ENCODE peak calls at places on chromosome 14, in five cellular contexts. One of them, this sample, is unnamed.

GRCh38 chr14:81211844-81212243 is 8.9 kb downstream of the GTF2A1 start:
- DNase-seq in mesenchymal stem cell: peak
- DNase-seq in H9: no peak
- DNase-seq in neuronal stem cell: no peak
- DNase-seq in trophoblast cell: peak
- DNase-seq in this sample: no peak

GRCh38 chr14:79516009-79516408 is 695.3 kb downstream of the DIO2 start:
- DNase-seq in mesenchymal stem cell: no peak
- DNase-seq in H9: peak
- DNase-seq in neuronal stem cell: peak
- DNase-seq in trophoblast cell: no peak
- DNase-seq in this sample: no peak

GRCh38 chr14:74552623-74553022 is 59.1 kb downstream of the ISCA2 start:
- DNase-seq in mesenchymal stem cell: no peak
- DNase-seq in H9: no peak
- DNase-seq in neuronal stem cell: no peak
- DNase-seq in trophoblast cell: no peak
- DNase-seq in this sample: no peak

GRCh38 chr14:106204063-106204462 is 677.7 kb downstream of the TMEM121 start:
- DNase-seq in mesenchymal stem cell: no peak
- DNase-seq in H9: no peak
- DNase-seq in neuronal stem cell: no peak
- DNase-seq in trophoblast cell: no peak
- DNase-seq in this sample: no peak

GRCh38 chr14:95235767-95236166 is 78.4 kb upstream of the DICER1 start:
- DNase-seq in mesenchymal stem cell: no peak
- DNase-seq in H9: no peak
- DNase-seq in neuronal stem cell: no peak
- DNase-seq in trophoblast cell: no peak
- DNase-seq in this sample: no peak

GRCh38 chr14:85529803-85530574 is at the start of gene FLRT2:
- DNase-seq in mesenchymal stem cell: peak
- DNase-seq in H9: peak
- DNase-seq in neuronal stem cell: peak
- DNase-seq in trophoblast cell: no peak
- DNase-seq in this sample: no peak

GRCh38 chr14:35408026-35408425 is 3.5 kb upstream of the NFKBIA start:
- DNase-seq in mesenchymal stem cell: no peak
- DNase-seq in H9: no peak
- DNase-seq in neuronal stem cell: no peak
- DNase-seq in trophoblast cell: no peak
- DNase-seq in this sample: no peak

GRCh38 chr14:32230181-32230580 is 27.1 kb upstream of the RNU6-8 start:
- DNase-seq in mesenchymal stem cell: peak
- DNase-seq in H9: no peak
- DNase-seq in neuronal stem cell: no peak
- DNase-seq in trophoblast cell: peak
- DNase-seq in this sample: no peak

GRCh38 chr14:96929969-96930368 is 132.8 kb downstream of the VRK1 start:
- DNase-seq in mesenchymal stem cell: no peak
- DNase-seq in H9: no peak
- DNase-seq in neuronal stem cell: no peak
- DNase-seq in trophoblast cell: no peak
- DNase-seq in this sample: no peak

GRCh38 chr14:82190812-82191211 is 657.2 kb upstream of the SEL1L start:
- DNase-seq in mesenchymal stem cell: no peak
- DNase-seq in H9: no peak
- DNase-seq in neuronal stem cell: no peak
- DNase-seq in trophoblast cell: no peak
- DNase-seq in this sample: no peak

GRCh38 chr14:90999299-90999698 is 61.1 kb downstream of the RPS6KA5 start:
- DNase-seq in mesenchymal stem cell: no peak
- DNase-seq in H9: no peak
- DNase-seq in neuronal stem cell: no peak
- DNase-seq in trophoblast cell: no peak
- DNase-seq in this sample: no peak

GRCh38 chr14:49995162-49995561 is 102.3 kb downstream of the ARF6 start:
- DNase-seq in mesenchymal stem cell: no peak
- DNase-seq in H9: no peak
- DNase-seq in neuronal stem cell: no peak
- DNase-seq in trophoblast cell: peak
- DNase-seq in this sample: no peak

GRCh38 chr14:103186241-103186835 is 63.1 kb downstream of the TNFAIP2 start:
- DNase-seq in mesenchymal stem cell: no peak
- DNase-seq in H9: no peak
- DNase-seq in neuronal stem cell: no peak
- DNase-seq in trophoblast cell: peak
- DNase-seq in this sample: no peak

GRCh38 chr14:49641697-49642129 is 6.7 kb upstream of the DNAAF2 start:
- DNase-seq in mesenchymal stem cell: peak
- DNase-seq in H9: no peak
- DNase-seq in neuronal stem cell: no peak
- DNase-seq in trophoblast cell: no peak
- DNase-seq in this sample: no peak

GRCh38 chr14:104210548-104211195 is 72.3 kb downstream of the KIF26A start:
- DNase-seq in mesenchymal stem cell: no peak
- DNase-seq in H9: no peak
- DNase-seq in neuronal stem cell: no peak
- DNase-seq in trophoblast cell: no peak
- DNase-seq in this sample: no peak

GRCh38 chr14:62711351-62712023 is 333.8 kb downstream of the KCNH5 start:
- DNase-seq in mesenchymal stem cell: no peak
- DNase-seq in H9: no peak
- DNase-seq in neuronal stem cell: no peak
- DNase-seq in trophoblast cell: no peak
- DNase-seq in this sample: no peak

GRCh38 chr14:92780444-92780843 is 13.7 kb upstream of the GOLGA5 start:
- DNase-seq in mesenchymal stem cell: no peak
- DNase-seq in H9: no peak
- DNase-seq in neuronal stem cell: no peak
- DNase-seq in trophoblast cell: no peak
- DNase-seq in this sample: no peak

GRCh38 chr14:38646391-38646790 is 390.5 kb upstream of the CLEC14A start:
- DNase-seq in mesenchymal stem cell: no peak
- DNase-seq in H9: no peak
- DNase-seq in neuronal stem cell: no peak
- DNase-seq in trophoblast cell: no peak
- DNase-seq in this sample: no peak

GRCh38 chr14:39175445-39176262 is 600 bp downstream of the PNN start:
- DNase-seq in mesenchymal stem cell: no peak
- DNase-seq in H9: peak
- DNase-seq in neuronal stem cell: no peak
- DNase-seq in trophoblast cell: peak
- DNase-seq in this sample: no peak

GRCh38 chr14:105093426-105094192 is 28.4 kb upstream of the GPR132 start:
- DNase-seq in mesenchymal stem cell: peak
- DNase-seq in H9: peak
- DNase-seq in neuronal stem cell: peak
- DNase-seq in trophoblast cell: peak
- DNase-seq in this sample: peak

GRCh38 chr14:60616326-60617044 is 32.8 kb downstream of the SIX1 start:
- DNase-seq in mesenchymal stem cell: no peak
- DNase-seq in H9: no peak
- DNase-seq in neuronal stem cell: no peak
- DNase-seq in trophoblast cell: no peak
- DNase-seq in this sample: no peak

GRCh38 chr14:61107148-61107641 is 126.2 kb downstream of the SLC38A6 start:
- DNase-seq in mesenchymal stem cell: no peak
- DNase-seq in H9: no peak
- DNase-seq in neuronal stem cell: no peak
- DNase-seq in trophoblast cell: no peak
- DNase-seq in this sample: no peak

GRCh38 chr14:75222208-75222701 is 45.8 kb upstream of the TMED10 start:
- DNase-seq in mesenchymal stem cell: peak
- DNase-seq in H9: peak
- DNase-seq in neuronal stem cell: no peak
- DNase-seq in trophoblast cell: peak
- DNase-seq in this sample: no peak

GRCh38 chr14:50082784-50083466 is 33.4 kb downstream of the VCPKMT start:
- DNase-seq in mesenchymal stem cell: peak
- DNase-seq in H9: no peak
- DNase-seq in neuronal stem cell: no peak
- DNase-seq in trophoblast cell: no peak
- DNase-seq in this sample: no peak

GRCh38 chr14:94654071-94654974 is 42.1 kb downstream of the SERPINA3 start:
- DNase-seq in mesenchymal stem cell: no peak
- DNase-seq in H9: no peak
- DNase-seq in neuronal stem cell: no peak
- DNase-seq in trophoblast cell: no peak
- DNase-seq in this sample: no peak

GRCh38 chr14:88422919-88423318 is 37.5 kb downstream of the SPATA7 start:
- DNase-seq in mesenchymal stem cell: peak
- DNase-seq in H9: no peak
- DNase-seq in neuronal stem cell: no peak
- DNase-seq in trophoblast cell: no peak
- DNase-seq in this sample: no peak

GRCh38 chr14:73712071-73712506 is 2.1 kb downstream of the PNMA1 start:
- DNase-seq in mesenchymal stem cell: peak
- DNase-seq in H9: no peak
- DNase-seq in neuronal stem cell: no peak
- DNase-seq in trophoblast cell: no peak
- DNase-seq in this sample: no peak

GRCh38 chr14:33655421-33655820 is 295.5 kb downstream of the EGLN3 start:
- DNase-seq in mesenchymal stem cell: peak
- DNase-seq in H9: no peak
- DNase-seq in neuronal stem cell: no peak
- DNase-seq in trophoblast cell: no peak
- DNase-seq in this sample: no peak

GRCh38 chr14:100602621-100603020 is 15.4 kb upstream of the BEGAIN start:
- DNase-seq in mesenchymal stem cell: no peak
- DNase-seq in H9: no peak
- DNase-seq in neuronal stem cell: no peak
- DNase-seq in trophoblast cell: no peak
- DNase-seq in this sample: no peak

GRCh38 chr14:100601914-100602313 is 14.7 kb upstream of the BEGAIN start:
- DNase-seq in mesenchymal stem cell: no peak
- DNase-seq in H9: no peak
- DNase-seq in neuronal stem cell: no peak
- DNase-seq in trophoblast cell: no peak
- DNase-seq in this sample: no peak

GRCh38 chr14:100604126-100604501 is 16.9 kb upstream of the BEGAIN start:
- DNase-seq in mesenchymal stem cell: no peak
- DNase-seq in H9: no peak
- DNase-seq in neuronal stem cell: no peak
- DNase-seq in trophoblast cell: no peak
- DNase-seq in this sample: no peak

GRCh38 chr14:100603341-100604125 is 16.3 kb upstream of the BEGAIN start:
- DNase-seq in mesenchymal stem cell: no peak
- DNase-seq in H9: no peak
- DNase-seq in neuronal stem cell: no peak
- DNase-seq in trophoblast cell: no peak
- DNase-seq in this sample: no peak

GRCh38 chr14:100601064-100601463 is 13.8 kb upstream of the BEGAIN start:
- DNase-seq in mesenchymal stem cell: no peak
- DNase-seq in H9: no peak
- DNase-seq in neuronal stem cell: no peak
- DNase-seq in trophoblast cell: no peak
- DNase-seq in this sample: no peak
- H2BK12ac ChIP-seq in mesenchymal stem cell: no peak
- H2BK12ac ChIP-seq in H9: no peak
- H2BK12ac ChIP-seq in neuronal stem cell: no peak
- H2BK12ac ChIP-seq in trophoblast cell: no peak
- H2BK12ac ChIP-seq in this sample: no peak

DNA sequence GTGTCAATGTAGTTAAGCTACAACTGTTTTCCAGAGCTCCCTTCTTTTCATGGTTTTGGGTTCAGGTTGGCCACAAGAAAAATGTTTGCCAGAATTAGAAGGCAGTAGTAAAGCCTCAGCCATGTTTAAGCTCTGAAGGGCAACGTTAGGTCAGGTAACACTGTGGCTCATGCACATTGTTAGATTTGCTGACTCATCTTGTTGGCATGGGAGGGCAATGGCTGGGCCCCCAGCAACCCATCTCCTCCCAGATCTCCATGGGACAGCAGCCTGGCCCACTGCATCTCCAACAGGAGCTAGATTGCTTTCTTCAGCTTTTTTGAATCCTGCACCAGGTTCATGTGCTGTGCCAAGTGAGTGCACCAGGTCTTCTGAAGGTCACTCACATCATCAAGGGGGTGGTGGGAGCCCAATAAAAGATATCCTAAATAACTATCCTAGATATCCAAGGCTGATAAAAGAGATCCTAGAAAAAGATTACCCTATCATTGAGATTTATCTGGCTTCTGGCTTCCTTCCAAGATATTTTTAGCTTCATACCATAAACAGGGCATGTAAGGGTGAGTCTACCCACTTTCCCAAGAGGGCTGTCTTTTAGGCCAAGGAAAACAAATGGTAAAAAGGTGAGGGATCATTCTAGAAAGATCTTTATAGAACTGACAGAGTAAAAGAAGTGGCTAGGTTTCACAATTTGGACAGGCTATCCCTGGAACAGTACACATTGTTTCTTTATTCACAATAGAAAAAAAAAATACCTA is 28.9 kb downstream of the PTGER2 start:
- DNase-seq in mesenchymal stem cell: no peak
- DNase-seq in H9: no peak
- DNase-seq in neuronal stem cell: no peak
- DNase-seq in trophoblast cell: no peak
- DNase-seq in this sample: no peak
- H3K4me2 ChIP-seq in mesenchymal stem cell: no peak
- H3K4me2 ChIP-seq in H9: no peak
- H3K4me2 ChIP-seq in neuronal stem cell: no peak
- H3K4me2 ChIP-seq in trophoblast cell: no peak
- H3K4me2 ChIP-seq in this sample: no peak

GRCh38 chr14:22715890-22716289 is 50.6 kb upstream of the OXA1L start:
- DNase-seq in mesenchymal stem cell: no peak
- DNase-seq in H9: no peak
- DNase-seq in neuronal stem cell: no peak
- DNase-seq in trophoblast cell: no peak
- DNase-seq in this sample: no peak
- H2BK12ac ChIP-seq in mesenchymal stem cell: no peak
- H2BK12ac ChIP-seq in H9: no peak
- H2BK12ac ChIP-seq in neuronal stem cell: no peak
- H2BK12ac ChIP-seq in trophoblast cell: no peak
- H2BK12ac ChIP-seq in this sample: no peak

DNA sequence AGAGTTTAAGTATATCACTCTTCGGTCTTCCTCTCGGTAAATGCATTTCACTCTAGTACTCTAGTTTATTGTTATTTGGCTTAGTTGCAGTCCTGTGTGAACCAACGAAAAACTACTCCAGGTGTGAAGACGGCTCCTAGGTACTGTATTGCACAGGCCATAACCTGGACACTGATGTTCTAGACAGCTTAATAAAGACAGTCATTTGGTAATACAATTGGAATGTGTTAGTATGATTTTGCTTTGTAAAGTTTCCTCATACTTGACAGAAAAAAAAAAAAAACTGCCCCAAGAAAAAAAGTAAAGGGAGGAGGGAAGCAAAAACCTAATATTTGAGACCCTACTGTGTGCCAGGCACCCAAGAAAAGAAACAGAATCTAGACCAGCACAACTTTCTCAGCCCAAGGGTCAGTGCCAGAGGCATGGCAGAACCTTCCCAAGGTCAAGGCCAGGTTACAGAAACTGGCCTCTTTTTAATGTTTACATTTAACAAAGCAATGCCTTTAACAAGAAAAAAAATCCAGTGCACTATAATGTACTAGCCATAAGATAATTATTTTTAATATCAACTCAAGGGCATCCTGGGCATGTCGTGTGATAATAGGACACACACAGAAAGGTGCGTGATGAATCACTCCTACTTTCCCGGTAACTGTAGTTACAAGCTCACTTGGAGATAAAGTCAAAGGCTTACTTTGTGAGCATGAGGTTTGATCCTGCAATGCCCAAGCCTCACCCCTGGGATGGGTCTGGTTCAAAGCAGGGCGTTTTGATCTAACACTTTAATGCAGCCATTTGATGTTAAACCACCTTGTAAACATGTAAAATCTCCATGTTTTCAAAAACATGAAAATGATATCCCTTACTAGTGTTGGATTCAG is 110.6 kb downstream of the BMP4 start:
- DNase-seq in mesenchymal stem cell: no peak
- DNase-seq in H9: no peak
- DNase-seq in neuronal stem cell: no peak
- DNase-seq in trophoblast cell: peak
- DNase-seq in this sample: no peak
- H3K4me2 ChIP-seq in mesenchymal stem cell: peak
- H3K4me2 ChIP-seq in H9: no peak
- H3K4me2 ChIP-seq in neuronal stem cell: no peak
- H3K4me2 ChIP-seq in trophoblast cell: no peak
- H3K4me2 ChIP-seq in this sample: no peak